ENCODE peak calls at places on chromosomes 2 and 18, in ten cellular contexts. A is activated T-cell treated with anti-CD3 and anti-CD28 coated beads, Interleukin-2, amount 50 U/mL, for 4 hours; C is NCI-H82; L is hypothalamus; I is stimulated activated naive CD4-positive, alpha-beta T cell; V is T-helper 9 cell; X is pons; K is islet precursor cell; G is SJSA1; T is dorsolateral prefrontal cortex. H is an unnamed sample.

GRCh38 chr2:217512728-217513127 is 490.1 kb downstream of the TNS1 start:
- DNase-seq in G (no peak), V (no peak), K (no peak), A (no peak), I (no peak), T (no peak), L (no peak), C (no peak), X (no peak), H (no peak)

GRCh38 chr2:42147641-42148274 is 21.4 kb upstream of the EML4 start:
- DNase-seq in K (no peak), A (no peak), I (no peak), C (no peak), L (no peak), V (no peak), X (no peak), T (no peak), G (no peak), H (no peak)

GRCh38 chr2:54895735-54896134 is 154.5 kb downstream of the RTN4 start:
- DNase-seq in T (no peak), V (no peak), L (no peak), K (no peak), X (no peak), G (no peak), C (no peak), I (no peak), A (no peak), H (no peak)

GRCh38 chr2:73770725-73771124 is 9.2 kb downstream of the DUSP11 start:
- DNase-seq in K (no peak), V (no peak), X (no peak), T (no peak), C (peak; percentile 10), I (no peak), A (no peak), L (no peak), G (no peak), H (no peak)

GRCh38 chr18:56445422-56445821 is 193.0 kb downstream of the TXNL1 start:
- DNase-seq in A (no peak), I (no peak), L (no peak), X (no peak), T (no peak), K (no peak), V (no peak), C (no peak), G (no peak), H (no peak)

GRCh38 chr2:127584047-127584446 is 48.6 kb downstream of the MYO7B start:
- DNase-seq in K (peak; percentile 34), G (no peak), V (no peak), C (no peak), L (no peak), X (no peak), A (no peak), I (no peak), T (no peak), H (no peak)

GRCh38 chr2:65666156-65666725 is 233.8 kb upstream of the SPRED2 start:
- DNase-seq in A (no peak), K (peak; percentile 65), X (no peak), T (no peak), V (no peak), C (no peak), I (no peak), L (no peak), G (peak; percentile 83), H (no peak)

GRCh38 chr2:17646096-17646554 is 105.6 kb downstream of the VSNL1 start:
- DNase-seq in X (peak; percentile 70), L (peak; percentile 31), G (peak; percentile 57), K (no peak), A (peak; percentile 17), C (peak; percentile 64), T (no peak), I (peak; percentile 29), V (peak; percentile 9), H (peak; percentile 52)

GRCh38 chr2:206968139-206969086 is 29.1 kb downstream of the CPO start:
- DNase-seq in I (no peak), X (no peak), C (no peak), T (no peak), G (no peak), K (no peak), V (no peak), L (no peak), A (no peak), H (no peak)

GRCh38 chr2:181371782-181372292 is 85.3 kb upstream of the ITGA4 start:
- DNase-seq in A (no peak), V (no peak), K (peak; percentile 58), C (no peak), L (no peak), G (peak; percentile 62), T (no peak), I (no peak), X (no peak), H (no peak)

GRCh38 chr2:46813046-46813445 is 102.6 kb downstream of the MCFD2 start:
- DNase-seq in C (peak; percentile 44), A (no peak), X (no peak), L (no peak), G (peak; percentile 36), V (no peak), I (no peak), K (no peak), T (no peak), H (no peak)

GRCh38 chr2:75790121-75790520 is 79.4 kb upstream of the GCFC2 start:
- DNase-seq in V (no peak), K (no peak), I (no peak), A (no peak), X (no peak), G (no peak), C (no peak), T (no peak), L (no peak), H (no peak)

GRCh38 chr2:197433770-197434438 is 924 bp downstream of the SF3B1 start:
- DNase-seq in X (no peak), C (peak; percentile 30), I (no peak), K (no peak), G (no peak), A (no peak), T (no peak), L (no peak), V (no peak), H (no peak)

GRCh38 chr2:45888167-45888566 is 236.7 kb downstream of the PRKCE start:
- DNase-seq in T (no peak), G (no peak), C (peak; percentile 43), K (no peak), A (no peak), V (no peak), I (no peak), X (no peak), L (no peak), H (no peak)

GRCh38 chr2:6053711-6054393 is 361.7 kb downstream of the SOX11 start:
- DNase-seq in G (no peak), I (no peak), K (no peak), X (no peak), C (no peak), A (no peak), T (no peak), L (no peak), V (no peak), H (no peak)

GRCh38 chr2:155223781-155224406 is 525.4 kb downstream of the KCNJ3 start:
- DNase-seq in T (no peak), X (peak; percentile 42), L (no peak), G (no peak), K (no peak), I (no peak), A (no peak), V (no peak), C (peak; percentile 45), H (no peak)

H was measured in neural crest cell.